ENCODE peak calls at places on chromosomes 3 and 15, in four cellular contexts. J is CD4-positive, CD25-positive, alpha-beta regulatory T cell; U is heart right ventricle; F is CD8-positive, alpha-beta memory T cell. B is an unnamed sample.
A peak's percentile ranks its signal among the peaks of the same experiment; 100 is the strongest.

GRCh38 chr3:48820626-48821324 is 26.9 kb downstream of the PRKAR2A start:
- DNase-seq in J (no peak), U (no peak), F (no peak), B (no peak)

GRCh38 chr3:170711786-170712185 is 125.9 kb upstream of the SLC7A14 start:
- DNase-seq in J (no peak), U (no peak), F (no peak), B (no peak)

GRCh38 chr3:139101396-139101795 is 56.7 kb upstream of the PRR23C start:
- DNase-seq in J (no peak), U (no peak), F (no peak), B (no peak)

GRCh38 chr15:69303337-69304175 is 4.8 kb downstream of the PAQR5 start:
- DNase-seq in J (no peak), U (no peak), F (no peak), B (no peak)

GRCh38 chr3:14528081-14528480 is 12.1 kb downstream of the GRIP2 start:
- DNase-seq in J (no peak), U (no peak), F (no peak), B (no peak)

GRCh38 chr3:146256851-146257486 is 6.1 kb upstream of the PLSCR4 start:
- DNase-seq in J (no peak), U (no peak), F (no peak), B (no peak)

GRCh38 chr3:46208167-46208704 is at the start of gene CCR1:
- DNase-seq in J (no peak), U (no peak), F (no peak), B (peak; percentile 32)

GRCh38 chr3:174495928-174496327 is 363.2 kb upstream of the NAALADL2 start:
- DNase-seq in J (no peak), U (no peak), F (no peak), B (no peak)

GRCh38 chr3:127691494-127691893 is 18.7 kb downstream of the ABTB1 start:
- DNase-seq in J (no peak), U (peak; percentile 10), F (no peak), B (no peak)

DNA sequence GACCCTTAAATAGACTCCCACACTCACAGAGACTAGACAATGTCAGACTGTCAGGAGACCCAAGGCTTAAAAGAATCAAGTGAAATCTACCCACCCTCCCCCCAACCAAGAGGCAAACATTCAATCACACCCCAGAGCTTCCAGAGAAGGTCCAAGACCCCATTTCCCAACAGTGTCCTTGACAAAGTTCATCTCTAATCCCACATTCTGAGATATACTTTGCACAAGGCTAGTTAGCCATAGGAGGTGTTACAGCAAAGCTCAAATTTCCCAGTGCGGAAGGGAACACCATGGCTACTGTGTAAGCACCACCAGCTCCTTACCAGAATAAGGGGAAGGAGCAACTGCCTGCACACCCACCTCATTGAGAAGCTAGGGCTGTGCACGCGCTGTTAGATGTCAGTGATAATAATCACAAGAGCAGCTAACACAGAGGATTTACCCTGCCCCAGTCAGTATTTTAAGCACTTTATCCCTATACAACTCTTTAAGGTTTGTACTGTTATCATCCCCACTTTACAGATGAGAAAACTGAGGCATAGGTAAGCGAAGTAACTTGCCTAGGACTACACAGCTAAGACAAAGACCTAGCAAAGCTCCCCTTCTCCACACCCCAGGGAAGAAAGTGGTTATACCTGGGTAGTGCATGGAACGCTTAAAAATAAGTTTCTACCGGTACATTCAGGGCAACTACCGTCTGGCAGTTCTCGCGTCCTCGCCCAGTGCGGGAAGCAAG is 17.3 kb downstream of the SPATA12 start:
- DNase-seq in J (no peak), U (no peak), F (no peak), B (no peak)
- H3K4me3 ChIP-seq in J (peak overlapping the region; percentile 50), U (peak overlapping the region; percentile 77), F (peak overlapping the region; percentile 51), B (peak overlapping the region; percentile 52)

GRCh38 chr15:73346735-73347312 is 21.9 kb downstream of the HCN4 start:
- DNase-seq in J (peak; percentile 19), U (peak; percentile 64), F (peak; percentile 58), B (peak; percentile 61)

GRCh38 chr15:73340502-73341192 is 28.1 kb downstream of the HCN4 start:
- DNase-seq in J (no peak), U (no peak), F (no peak), B (no peak)

GRCh38 chr15:73345658-73346057 is 23.1 kb downstream of the HCN4 start:
- DNase-seq in J (no peak), U (no peak), F (no peak), B (no peak)

GRCh38 chr15:73341886-73342600 is 26.7 kb downstream of the HCN4 start:
- DNase-seq in J (no peak), U (peak; percentile 51), F (no peak), B (no peak)

GRCh38 chr15:73344051-73344450 is 24.7 kb downstream of the HCN4 start:
- DNase-seq in J (no peak), U (no peak), F (no peak), B (no peak)
- H3K27ac ChIP-seq in J (no peak overlapping the region), U (no peak overlapping the region), F (no peak overlapping the region), B (no peak overlapping the region)

GRCh38 chr3:183178833-183179549 is 16.5 kb upstream of the LAMP3 start:
- DNase-seq in J (no peak), U (peak; percentile 30), F (no peak), B (peak; percentile 32)
- H3K27me3 ChIP-seq in J (no peaks in the 10 kb centered on the region), U (no peaks in the 10 kb centered on the region), F (peaks cover 5% of the 10 kb centered on the region), B (peaks cover 13% of the 10 kb centered on the region)

GRCh38 chr3:144049374-144049773 is 77.8 kb downstream of the DIPK2A start:
- DNase-seq in J (no peak), U (no peak), F (no peak), B (no peak)
- H3K4me3 ChIP-seq in J (no peak overlapping the region), U (no peak overlapping the region), F (no peak overlapping the region), B (no peak overlapping the region)

DNA sequence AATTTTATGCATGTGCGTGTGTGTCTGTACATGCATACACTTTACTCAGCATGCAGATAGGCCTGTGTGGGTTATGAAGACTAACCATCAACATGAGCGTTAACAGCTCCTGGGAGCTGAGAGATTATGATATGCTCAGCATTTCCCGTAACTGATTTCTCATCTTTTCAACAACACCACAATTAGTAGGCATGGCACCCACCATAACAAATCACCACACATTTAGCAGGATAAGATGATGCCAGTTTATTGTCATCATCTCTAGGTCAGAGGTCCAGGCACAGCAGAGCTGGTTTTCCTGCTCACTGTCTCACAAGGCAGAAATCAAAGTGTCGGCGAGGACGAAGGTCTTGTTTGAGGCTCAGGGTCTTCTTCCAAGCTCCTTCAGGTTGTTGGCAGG is 239.5 kb downstream of the CACNA2D3 start:
- DNase-seq in J (no peak), U (no peak), F (no peak), B (no peak)
- H3K27ac ChIP-seq in J (no peak overlapping the region), U (no peak overlapping the region), F (no peak overlapping the region), B (no peak overlapping the region)

GRCh38 chr15:37102315-37103021 is 2.1 kb upstream of the MEIS2 start:
- DNase-seq in J (no peak), U (no peak), F (no peak), B (no peak)

GRCh38 chr15:37099321-37100108 is 834 bp downstream of the MEIS2 start:
- DNase-seq in J (no peak), U (no peak), F (no peak), B (no peak)

GRCh38 chr15:37101634-37102314 is 1.4 kb upstream of the MEIS2 start:
- DNase-seq in J (no peak), U (peak; percentile 82), F (no peak), B (no peak)

GRCh38 chr15:37098468-37099320 is 1.7 kb downstream of the MEIS2 start:
- DNase-seq in J (no peak), U (peak; percentile 48), F (no peak), B (no peak)

GRCh38 chr15:37100109-37100873 is at the start of gene MEIS2:
- DNase-seq in J (no peak), U (peak; percentile 92), F (no peak), B (peak; percentile 27)
- H3K27me3 ChIP-seq in J (peaks cover 37% of the 10 kb centered on the region), U (no peaks in the 10 kb centered on the region), F (peaks cover 41% of the 10 kb centered on the region), B (peaks cover 34% of the 10 kb centered on the region)

GRCh38 chr3:87375231-87375682 is 98.9 kb upstream of the POU1F1 start:
- DNase-seq in J (no peak), U (no peak), F (no peak), B (no peak)
- H3K4me3 ChIP-seq in J (no peak overlapping the region), U (no peak overlapping the region), F (no peak overlapping the region), B (no peak overlapping the region)

DNA sequence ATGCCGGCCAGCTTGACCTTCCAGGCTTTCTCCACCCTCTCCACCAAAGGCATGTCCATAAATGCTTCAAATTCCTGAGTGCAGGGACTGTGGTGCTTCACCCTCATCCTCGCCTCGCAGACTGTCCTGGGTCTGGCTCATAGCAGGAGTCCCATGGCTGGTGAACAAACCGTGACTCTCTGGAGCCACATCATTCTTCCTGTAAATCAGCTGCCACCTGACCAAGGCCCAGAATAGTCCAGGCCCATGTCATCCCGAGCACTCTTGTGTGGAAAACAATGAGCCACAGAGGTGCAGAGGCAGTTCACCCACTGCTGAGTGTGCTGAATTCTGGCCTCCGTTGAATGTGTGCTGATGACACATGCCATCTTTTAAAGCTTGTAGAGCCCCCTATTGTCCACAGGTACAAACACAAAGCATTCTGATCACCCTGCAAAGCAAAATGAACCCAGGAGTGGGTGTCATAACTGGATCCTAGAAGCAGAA is 68.6 kb downstream of the ABHD5 start:
- DNase-seq in J (no peak), U (no peak), F (no peak), B (no peak)
- H3K27ac ChIP-seq in J (peak overlapping the region; percentile 63), U (peak overlapping the region; percentile 71), F (no peak overlapping the region), B (no peak overlapping the region)